ENCODE peak calls at places on chromosomes 2 and 18, in nine cellular contexts. P is activated naive CD4-positive, alpha-beta T cell treated with anti-CD3 and anti-CD28 coated beads, Interleukin-2, amount 50 U/mL, for 16 hours; S is NCI-H2081; B is heart left ventricle; O is left lung; H is choroid plexus epithelial cell; G is Ammon's horn; Y is AG08396; D is EH. F is an unnamed sample.

GRCh38 chr18:21960189-21960588 is 209.2 kb upstream of the GATA6 start:
- DNase-seq in P (no peak), S (no peak), B (no peak), O (no peak), H (peak), G (no peak), Y (no peak), D (peak), F (no peak)

GRCh38 chr2:54466880-54467279 is 10.8 kb downstream of the SPTBN1 start:
- DNase-seq in P (no peak), S (no peak), B (no peak), O (no peak), H (no peak), G (peak), Y (no peak), D (no peak), F (no peak)

GRCh38 chr18:52236134-52236533 is 103.9 kb upstream of the DCC start:
- DNase-seq in P (no peak), S (no peak), B (no peak), O (no peak), H (peak), G (no peak), Y (no peak), D (no peak), F (no peak)

GRCh38 chr2:60806988-60807681 is 51.1 kb downstream of the PAPOLG start:
- DNase-seq in P (peak), S (peak), B (no peak), O (no peak), H (peak), G (no peak), Y (peak), D (peak), F (peak)

GRCh38 chr18:72544092-72544886 is at the start of gene CBLN2:
- DNase-seq in P (no peak), S (peak), B (peak), O (peak), H (peak), G (peak), Y (peak), D (peak), F (peak)

GRCh38 chr2:209579236-209579749 is 155.4 kb downstream of the MAP2 start:
- DNase-seq in P (no peak), S (peak), B (peak), O (no peak), H (peak), G (peak), Y (peak), D (peak), F (no peak)

GRCh38 chr18:7116832-7117389 is 686 bp downstream of the LAMA1 start:
- DNase-seq in P (no peak), S (no peak), B (no peak), O (no peak), H (peak), G (no peak), Y (peak), D (peak), F (no peak)

GRCh38 chr2:53880756-53881155 is 21.0 kb upstream of the GPR75 start:
- DNase-seq in P (no peak), S (no peak), B (no peak), O (no peak), H (peak), G (peak), Y (peak), D (peak), F (peak)

GRCh38 chr2:174957049-174957448 is 48.1 kb downstream of the CHN1 start:
- DNase-seq in P (no peak), S (no peak), B (no peak), O (no peak), H (peak), G (no peak), Y (no peak), D (peak), F (no peak)

GRCh38 chr2:171598713-171599319 is 76.5 kb downstream of the CYBRD1 start:
- DNase-seq in P (peak), S (peak), B (no peak), O (no peak), H (peak), G (peak), Y (peak), D (peak), F (peak)

F was measured in IMR-90.